ENCODE peak calls at places on chromosome 17, in six cellular contexts. W is activated T-cell treated with anti-CD3 and anti-CD28 coated beads, Interleukin-2, amount 50 U/mL, for 72 hours; M is stimulated activated CD4-positive, alpha-beta T cell treated with anti-CD3 and anti-CD28 coated beads, Interleukin-15, amount 100 ng/mL, for 1 hour; E is GM23338; P is nucleus accumbens; O is fibroblast of pulmonary artery. F is an unnamed sample.

GRCh38 chr17:79950306-79950705 is 85.4 kb downstream of the TBC1D16 start:
- DNase-seq in W (no peak), M (no peak), E (peak; percentile 65), P (no peak), O (no peak), F (peak; percentile 91)

GRCh38 chr17:80981062-80981902 is 10.4 kb upstream of the CHMP6 start:
- DNase-seq in W (peak; percentile 44), M (peak; percentile 42), E (peak; percentile 68), P (no peak), O (no peak), F (peak; percentile 92)

GRCh38 chr17:17568772-17569195 is 22.7 kb downstream of the PEMT start:
- DNase-seq in W (peak; percentile 76), M (peak; percentile 31), E (peak; percentile 88), P (peak; percentile 36), O (peak; percentile 46), F (peak; percentile 99)

GRCh38 chr17:52145496-52145895 is 13.0 kb downstream of the CA10 start:
- DNase-seq in W (no peak), M (no peak), E (peak; percentile 14), P (no peak), O (no peak), F (no peak)

GRCh38 chr17:42337442-42337841 is 49.1 kb downstream of the STAT5A start:
- DNase-seq in W (peak; percentile 89), M (peak; percentile 43), E (no peak), P (no peak), O (no peak), F (no peak)

GRCh38 chr17:71188811-71189492 is 931.9 kb upstream of the SOX9 start:
- DNase-seq in W (no peak), M (no peak), E (no peak), P (no peak), O (peak; percentile 72), F (no peak)

GRCh38 chr17:71828182-71828596 is 292.6 kb upstream of the SOX9 start:
- DNase-seq in W (no peak), M (no peak), E (peak; percentile 97), P (peak; percentile 42), O (no peak), F (peak; percentile 95)

GRCh38 chr17:38864636-38865398 is 5.0 kb upstream of the LASP1 start:
- DNase-seq in W (no peak), M (no peak), E (peak; percentile 80), P (no peak), O (peak; percentile 65), F (peak; percentile 82)

GRCh38 chr17:31754239-31754945 is 104.7 kb downstream of the COPRS start:
- DNase-seq in W (no peak), M (no peak), E (no peak), P (no peak), O (peak; percentile 75), F (no peak)

GRCh38 chr17:44900894-44901293 is 1.6 kb upstream of the EFTUD2 start:
- DNase-seq in W (no peak), M (no peak), E (no peak), P (no peak), O (peak; percentile 97), F (no peak)

GRCh38 chr17:27634026-27634335 is 3.0 kb downstream of the LGALS9 start:
- DNase-seq in W (no peak), M (no peak), E (no peak), P (no peak), O (no peak), F (no peak)

GRCh38 chr17:50559674-50560184 is 786 bp upstream of the CACNA1G start:
- DNase-seq in W (peak; percentile 58), M (no peak), E (peak; percentile 98), P (no peak), O (peak; percentile 46), F (peak; percentile 99)

GRCh38 chr17:77315551-77316190 is 174.9 kb downstream of the SEC14L1 start:
- DNase-seq in W (no peak), M (no peak), E (no peak), P (no peak), O (no peak), F (peak; percentile 67)

GRCh38 chr17:83041305-83041704 is 38.1 kb upstream of the METRNL start:
- DNase-seq in W (no peak), M (no peak), E (no peak), P (no peak), O (no peak), F (peak; percentile 32)

GRCh38 chr17:2724783-2725164 is 13.2 kb upstream of the CLUH start:
- DNase-seq in W (peak; percentile 64), M (peak; percentile 36), E (peak; percentile 88), P (no peak), O (peak; percentile 40), F (peak; percentile 93)